ENCODE peak calls at places on chromosomes 6 and 20, in four cellular contexts. I is Peyer's patch, D is mucosa of descending colon, G is foreskin fibroblast. R is an unnamed sample.

GRCh38 chr20:44222969-44223368 is 12.4 kb upstream of the OSER1 start:
- DNase-seq in I (no peak), D (no peak), G (no peak), R (no peak)

GRCh38 chr6:34196116-34196832 is 40.4 kb upstream of the HMGA1 start:
- DNase-seq in I (peak), D (peak), G (peak), R (peak)

GRCh38 chr20:1811621-1812498 is 83.3 kb upstream of the SIRPA start:
- DNase-seq in I (no peak), D (no peak), G (peak), R (no peak)

GRCh38 chr20:1427457-1428054 is 34.7 kb upstream of the FKBP1A start:
- DNase-seq in I (no peak), D (no peak), G (peak), R (no peak)

GRCh38 chr6:157137501-157137900 is 185.8 kb downstream of the TMEM242 start:
- DNase-seq in I (no peak), D (no peak), G (no peak), R (no peak)

GRCh38 chr6:30683980-30684338 is 2.5 kb downstream of the PPP1R18 start:
- DNase-seq in I (no peak), D (no peak), G (peak), R (no peak)

GRCh38 chr20:1824177-1824576 is 71.0 kb upstream of the SIRPA start:
- DNase-seq in I (no peak), D (no peak), G (no peak), R (no peak)

GRCh38 chr6:125183391-125183790 is 29.8 kb downstream of the TPD52L1 start:
- DNase-seq in I (no peak), D (no peak), G (no peak), R (no peak)

GRCh38 chr20:25355866-25356265 is 34.8 kb downstream of the ABHD12 start:
- DNase-seq in I (no peak), D (no peak), G (no peak), R (no peak)

GRCh38 chr20:58229198-58229802 is 847 bp upstream of the ANKRD60 start:
- DNase-seq in I (no peak), D (no peak), G (no peak), R (no peak)
- H3K4me3 ChIP-seq in I (no peak), D (no peak), G (no peak), R (peak)

GRCh38 chr20:29427201-29428060 is 1830.0 kb upstream of the DEFB115 start:
- DNase-seq in I (no peak), D (no peak), G (no peak), R (no peak)
- TF ChIP-seq CTCF in I (peak), D (no peak), G (no peak), R (no peak)

GRCh38 chr6:104527761-104528415 is 331.8 kb downstream of the HACE1 start:
- DNase-seq in I (no peak), D (peak), G (peak), R (peak)

GRCh38 chr6:104522533-104522932 is 337.2 kb downstream of the HACE1 start:
- DNase-seq in I (no peak), D (no peak), G (no peak), R (no peak)

GRCh38 chr6:104526383-104526782 is 333.3 kb downstream of the HACE1 start:
- DNase-seq in I (no peak), D (no peak), G (no peak), R (no peak)

GRCh38 chr6:104527311-104527710 is 332.4 kb downstream of the HACE1 start:
- DNase-seq in I (no peak), D (no peak), G (no peak), R (no peak)

DNA sequence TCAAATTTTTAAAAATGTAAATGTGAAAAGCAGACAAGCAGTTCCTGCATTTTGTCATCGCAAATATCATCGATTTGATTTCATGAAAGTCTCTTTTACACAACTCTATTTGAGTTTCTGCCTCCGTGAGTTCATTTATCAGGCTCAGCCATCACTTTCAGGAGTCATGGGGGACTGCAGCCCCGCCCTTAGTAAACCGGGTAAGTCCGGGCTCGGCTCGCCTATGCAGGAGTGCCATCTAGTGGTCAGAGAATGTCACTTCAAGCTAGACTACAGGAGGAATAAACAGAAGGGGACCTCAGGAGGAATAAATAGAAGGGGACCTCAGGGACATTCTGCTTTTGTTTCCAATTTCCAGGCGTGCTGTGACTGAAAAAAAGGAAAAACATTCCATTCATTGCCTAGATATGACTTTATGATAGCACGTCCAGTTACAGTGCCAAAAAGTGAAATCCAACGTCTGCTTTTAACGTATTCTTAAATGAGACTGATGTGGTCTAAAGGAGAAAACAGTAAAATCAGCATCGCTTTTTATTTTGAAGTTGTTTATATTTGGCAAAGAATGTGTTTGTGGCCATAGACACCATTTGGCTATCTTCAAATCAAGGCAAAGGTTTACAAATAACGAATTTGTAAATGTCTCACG is 333.9 kb downstream of the HACE1 start:
- DNase-seq in I (peak), D (peak), G (peak), R (peak)
- H3K4me3 ChIP-seq in I (no peak), D (no peak), G (peak), R (no peak)

DNA sequence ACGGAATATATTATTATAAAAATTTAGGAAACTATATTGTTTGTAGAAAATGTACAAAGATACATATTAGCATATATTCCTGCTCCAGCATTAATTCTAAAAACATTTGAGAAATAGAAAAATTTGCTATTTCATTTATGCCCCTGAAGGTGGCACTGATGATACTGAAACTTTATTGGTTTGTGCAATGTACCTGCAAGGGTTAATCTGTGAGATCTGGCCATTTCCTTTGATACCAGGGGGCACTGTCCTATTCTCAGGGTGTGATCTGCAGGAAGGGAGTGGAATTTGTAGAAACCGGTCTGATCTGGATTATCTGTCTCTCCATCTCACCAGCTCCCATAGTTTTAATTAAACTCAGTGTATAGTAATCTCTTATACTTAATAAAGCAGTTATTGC is 625.1 kb upstream of the IMPG1 start:
- DNase-seq in I (no peak), D (no peak), G (peak), R (no peak)
- TF ChIP-seq CTCF in I (peak), D (no peak), G (peak), R (peak)

GRCh38 chr20:61251529-61252393 is at the start of gene CDH4:
- DNase-seq in I (no peak), D (no peak), G (peak), R (no peak)
- H3K4me3 ChIP-seq in I (peak), D (no peak), G (peak), R (peak)

DNA sequence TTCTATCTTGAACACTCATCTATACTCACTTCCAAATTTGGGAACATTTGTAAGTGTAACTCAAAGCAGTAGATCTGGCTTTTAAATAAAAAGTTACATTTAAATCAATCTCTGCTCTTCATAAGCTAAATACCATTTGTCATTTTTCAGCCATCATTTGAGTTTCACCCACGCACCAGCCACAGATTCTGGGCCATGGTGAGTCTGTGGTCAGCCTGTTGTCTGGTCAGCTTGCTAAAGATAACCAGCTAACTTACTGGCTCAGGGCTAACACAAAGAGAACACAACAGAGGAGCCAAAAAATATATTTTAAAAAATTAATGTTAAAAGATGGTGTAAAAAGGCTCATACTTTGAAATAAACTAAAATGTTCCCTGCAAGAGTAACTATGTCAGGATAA is 181.3 kb downstream of the KIF6 start:
- DNase-seq in I (no peak), D (no peak), G (no peak), R (no peak)
- TF ChIP-seq CTCF in I (no peak), D (no peak), G (no peak), R (no peak)

DNA sequence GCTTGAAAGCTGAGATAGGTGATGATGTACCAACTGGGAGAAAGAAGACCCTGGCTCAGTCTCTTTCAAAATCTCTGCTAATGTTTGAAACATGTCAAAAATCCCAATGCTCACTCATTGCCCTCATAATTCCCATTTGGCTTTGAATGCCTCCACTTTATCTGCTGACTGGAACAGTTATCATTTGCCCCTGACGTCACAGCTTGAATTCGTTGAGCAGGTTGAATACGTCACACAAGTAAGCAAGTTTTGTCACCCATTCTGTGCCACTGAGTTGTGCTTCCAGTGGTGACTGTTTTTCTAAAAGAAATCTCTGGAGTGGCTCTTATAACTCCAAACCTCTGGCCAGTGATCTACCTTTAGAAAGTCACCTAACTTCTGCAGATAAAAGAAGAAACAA is 991.4 kb downstream of the EYS start:
- DNase-seq in I (no peak), D (no peak), G (no peak), R (no peak)
- H3K4me3 ChIP-seq in I (no peak), D (no peak), G (no peak), R (no peak)